ENCODE peak calls at places on chromosomes 6 and 20, in four cellular contexts. One of them, this sample, is unnamed.
A peak's percentile ranks its signal among the peaks of the same experiment; 100 is the strongest.

GRCh38 chr6:132481189-132481588 is 31.7 kb downstream of the STX7 start:
- DNase-seq in Calu3: no peak
- DNase-seq in NCI-H1930: no peak
- DNase-seq in stimulated activated CD4-positive, alpha-beta T cell treated with anti-CD3 and anti-CD28 coated beads, Interleukin-4, amount 100 ng/mL, for 24 hours: no peak
- DNase-seq in this sample: no peak

GRCh38 chr6:81326856-81327561 is 425.5 kb downstream of the TENT5A start:
- DNase-seq in Calu3: no peak
- DNase-seq in NCI-H1930: no peak
- DNase-seq in stimulated activated CD4-positive, alpha-beta T cell treated with anti-CD3 and anti-CD28 coated beads, Interleukin-4, amount 100 ng/mL, for 24 hours: no peak
- DNase-seq in this sample: no peak

GRCh38 chr6:136208783-136209182 is 41.3 kb downstream of the MTFR2 start:
- DNase-seq in Calu3: no peak
- DNase-seq in NCI-H1930: no peak
- DNase-seq in stimulated activated CD4-positive, alpha-beta T cell treated with anti-CD3 and anti-CD28 coated beads, Interleukin-4, amount 100 ng/mL, for 24 hours: no peak
- DNase-seq in this sample: no peak

GRCh38 chr6:11710221-11710836 is 68.3 kb downstream of the ADTRP start:
- DNase-seq in Calu3: no peak
- DNase-seq in NCI-H1930: no peak
- DNase-seq in stimulated activated CD4-positive, alpha-beta T cell treated with anti-CD3 and anti-CD28 coated beads, Interleukin-4, amount 100 ng/mL, for 24 hours: peak; percentile 74
- DNase-seq in this sample: peak; percentile 81

GRCh38 chr6:29425075-29425474 is 10.3 kb downstream of the OR12D1 start:
- DNase-seq in Calu3: no peak
- DNase-seq in NCI-H1930: no peak
- DNase-seq in stimulated activated CD4-positive, alpha-beta T cell treated with anti-CD3 and anti-CD28 coated beads, Interleukin-4, amount 100 ng/mL, for 24 hours: no peak
- DNase-seq in this sample: no peak

GRCh38 chr6:45548657-45549515 is 171.2 kb upstream of the SUPT3H start:
- DNase-seq in Calu3: no peak
- DNase-seq in NCI-H1930: no peak
- DNase-seq in stimulated activated CD4-positive, alpha-beta T cell treated with anti-CD3 and anti-CD28 coated beads, Interleukin-4, amount 100 ng/mL, for 24 hours: no peak
- DNase-seq in this sample: no peak

GRCh38 chr6:156820089-156820798 is 43.1 kb downstream of the ARID1B start:
- DNase-seq in Calu3: no peak
- DNase-seq in NCI-H1930: no peak
- DNase-seq in stimulated activated CD4-positive, alpha-beta T cell treated with anti-CD3 and anti-CD28 coated beads, Interleukin-4, amount 100 ng/mL, for 24 hours: no peak
- DNase-seq in this sample: no peak

GRCh38 chr6:100633096-100633766 is 168.5 kb upstream of the SIM1 start:
- DNase-seq in Calu3: peak; percentile 35
- DNase-seq in NCI-H1930: no peak
- DNase-seq in stimulated activated CD4-positive, alpha-beta T cell treated with anti-CD3 and anti-CD28 coated beads, Interleukin-4, amount 100 ng/mL, for 24 hours: no peak
- DNase-seq in this sample: no peak

GRCh38 chr20:15061955-15062354 is 724.5 kb upstream of the FLRT3 start:
- DNase-seq in Calu3: no peak
- DNase-seq in NCI-H1930: no peak
- DNase-seq in stimulated activated CD4-positive, alpha-beta T cell treated with anti-CD3 and anti-CD28 coated beads, Interleukin-4, amount 100 ng/mL, for 24 hours: no peak
- DNase-seq in this sample: no peak

GRCh38 chr20:48690888-48691287 is 136.9 kb downstream of the PREX1 start:
- DNase-seq in Calu3: peak; percentile 37
- DNase-seq in NCI-H1930: no peak
- DNase-seq in stimulated activated CD4-positive, alpha-beta T cell treated with anti-CD3 and anti-CD28 coated beads, Interleukin-4, amount 100 ng/mL, for 24 hours: no peak
- DNase-seq in this sample: no peak

GRCh38 chr6:150165020-150165702 is 22.3 kb downstream of the PPP1R14C start:
- DNase-seq in Calu3: no peak
- DNase-seq in NCI-H1930: no peak
- DNase-seq in stimulated activated CD4-positive, alpha-beta T cell treated with anti-CD3 and anti-CD28 coated beads, Interleukin-4, amount 100 ng/mL, for 24 hours: no peak
- DNase-seq in this sample: no peak

GRCh38 chr20:36988494-36988966 is 37.0 kb upstream of the SAMHD1 start:
- DNase-seq in Calu3: no peak
- DNase-seq in NCI-H1930: no peak
- DNase-seq in stimulated activated CD4-positive, alpha-beta T cell treated with anti-CD3 and anti-CD28 coated beads, Interleukin-4, amount 100 ng/mL, for 24 hours: no peak
- DNase-seq in this sample: no peak

GRCh38 chr20:45114465-45115385 is at the start of gene WFDC5:
- DNase-seq in Calu3: no peak
- DNase-seq in NCI-H1930: no peak
- DNase-seq in stimulated activated CD4-positive, alpha-beta T cell treated with anti-CD3 and anti-CD28 coated beads, Interleukin-4, amount 100 ng/mL, for 24 hours: no peak
- DNase-seq in this sample: no peak

GRCh38 chr20:62638055-62638570 is 4.2 kb upstream of the SLCO4A1 start:
- DNase-seq in Calu3: no peak
- DNase-seq in NCI-H1930: no peak
- DNase-seq in stimulated activated CD4-positive, alpha-beta T cell treated with anti-CD3 and anti-CD28 coated beads, Interleukin-4, amount 100 ng/mL, for 24 hours: no peak
- DNase-seq in this sample: no peak

GRCh38 chr6:159880412-159880811 is 10.4 kb upstream of the MAS1 start:
- DNase-seq in Calu3: no peak
- DNase-seq in NCI-H1930: no peak
- DNase-seq in stimulated activated CD4-positive, alpha-beta T cell treated with anti-CD3 and anti-CD28 coated beads, Interleukin-4, amount 100 ng/mL, for 24 hours: no peak
- DNase-seq in this sample: no peak

GRCh38 chr6:27250955-27251671 is 3.6 kb downstream of the PRSS16 start:
- DNase-seq in Calu3: peak; percentile 99
- DNase-seq in NCI-H1930: peak; percentile 86
- DNase-seq in stimulated activated CD4-positive, alpha-beta T cell treated with anti-CD3 and anti-CD28 coated beads, Interleukin-4, amount 100 ng/mL, for 24 hours: peak; percentile 67
- DNase-seq in this sample: peak; percentile 89

GRCh38 chr6:16633465-16633864 is 127.8 kb downstream of the ATXN1 start:
- DNase-seq in Calu3: no peak
- DNase-seq in NCI-H1930: no peak
- DNase-seq in stimulated activated CD4-positive, alpha-beta T cell treated with anti-CD3 and anti-CD28 coated beads, Interleukin-4, amount 100 ng/mL, for 24 hours: no peak
- DNase-seq in this sample: no peak

GRCh38 chr6:170292111-170292777 is 1.4 kb upstream of the DLL1 start:
- DNase-seq in Calu3: no peak
- DNase-seq in NCI-H1930: no peak
- DNase-seq in stimulated activated CD4-positive, alpha-beta T cell treated with anti-CD3 and anti-CD28 coated beads, Interleukin-4, amount 100 ng/mL, for 24 hours: no peak
- DNase-seq in this sample: peak; percentile 61

GRCh38 chr6:42690151-42690702 is 32.2 kb downstream of the PRPH2 start:
- DNase-seq in Calu3: no peak
- DNase-seq in NCI-H1930: no peak
- DNase-seq in stimulated activated CD4-positive, alpha-beta T cell treated with anti-CD3 and anti-CD28 coated beads, Interleukin-4, amount 100 ng/mL, for 24 hours: no peak
- DNase-seq in this sample: no peak

GRCh38 chr6:4055420-4056041 is 23.4 kb downstream of the FAM217A start:
- DNase-seq in Calu3: peak; percentile 11
- DNase-seq in NCI-H1930: no peak
- DNase-seq in stimulated activated CD4-positive, alpha-beta T cell treated with anti-CD3 and anti-CD28 coated beads, Interleukin-4, amount 100 ng/mL, for 24 hours: no peak
- DNase-seq in this sample: no peak

GRCh38 chr20:36624068-36624813 is 18.7 kb downstream of the RAB5IF start:
- DNase-seq in Calu3: peak; percentile 68
- DNase-seq in NCI-H1930: no peak
- DNase-seq in stimulated activated CD4-positive, alpha-beta T cell treated with anti-CD3 and anti-CD28 coated beads, Interleukin-4, amount 100 ng/mL, for 24 hours: no peak
- DNase-seq in this sample: no peak

GRCh38 chr6:129691709-129692108 is 18.3 kb downstream of the ARHGAP18 start:
- DNase-seq in Calu3: no peak
- DNase-seq in NCI-H1930: no peak
- DNase-seq in stimulated activated CD4-positive, alpha-beta T cell treated with anti-CD3 and anti-CD28 coated beads, Interleukin-4, amount 100 ng/mL, for 24 hours: no peak
- DNase-seq in this sample: no peak

GRCh38 chr6:167485186-167485978 is 160.5 kb downstream of the TTLL2 start:
- DNase-seq in Calu3: peak; percentile 32
- DNase-seq in NCI-H1930: no peak
- DNase-seq in stimulated activated CD4-positive, alpha-beta T cell treated with anti-CD3 and anti-CD28 coated beads, Interleukin-4, amount 100 ng/mL, for 24 hours: no peak
- DNase-seq in this sample: peak; percentile 36

GRCh38 chr6:114747995-114748625 is 405.3 kb upstream of the HS3ST5 start:
- DNase-seq in Calu3: peak; percentile 76
- DNase-seq in NCI-H1930: peak; percentile 3
- DNase-seq in stimulated activated CD4-positive, alpha-beta T cell treated with anti-CD3 and anti-CD28 coated beads, Interleukin-4, amount 100 ng/mL, for 24 hours: peak; percentile 5
- DNase-seq in this sample: no peak

GRCh38 chr6:73585566-73586415 is 65.0 kb upstream of the EEF1A1 start:
- DNase-seq in Calu3: peak; percentile 55
- DNase-seq in NCI-H1930: no peak
- DNase-seq in stimulated activated CD4-positive, alpha-beta T cell treated with anti-CD3 and anti-CD28 coated beads, Interleukin-4, amount 100 ng/mL, for 24 hours: peak; percentile 50
- DNase-seq in this sample: no peak

GRCh38 chr20:10550204-10551118 is 115.4 kb downstream of the SLX4IP start:
- DNase-seq in Calu3: no peak
- DNase-seq in NCI-H1930: no peak
- DNase-seq in stimulated activated CD4-positive, alpha-beta T cell treated with anti-CD3 and anti-CD28 coated beads, Interleukin-4, amount 100 ng/mL, for 24 hours: no peak
- DNase-seq in this sample: no peak

GRCh38 chr6:107827541-107827940 is 3.4 kb upstream of the SCML4 start:
- DNase-seq in Calu3: no peak
- DNase-seq in NCI-H1930: no peak
- DNase-seq in stimulated activated CD4-positive, alpha-beta T cell treated with anti-CD3 and anti-CD28 coated beads, Interleukin-4, amount 100 ng/mL, for 24 hours: peak; percentile 32
- DNase-seq in this sample: no peak

GRCh38 chr6:43052842-43053544 is 658 bp downstream of the CUL7 start:
- DNase-seq in Calu3: no peak
- DNase-seq in NCI-H1930: no peak
- DNase-seq in stimulated activated CD4-positive, alpha-beta T cell treated with anti-CD3 and anti-CD28 coated beads, Interleukin-4, amount 100 ng/mL, for 24 hours: peak; percentile 23
- DNase-seq in this sample: no peak

GRCh38 chr20:51563597-51564332 is 21.2 kb upstream of the NFATC2 start:
- DNase-seq in Calu3: peak; percentile 79
- DNase-seq in NCI-H1930: no peak
- DNase-seq in stimulated activated CD4-positive, alpha-beta T cell treated with anti-CD3 and anti-CD28 coated beads, Interleukin-4, amount 100 ng/mL, for 24 hours: no peak
- DNase-seq in this sample: peak; percentile 68

GRCh38 chr6:78746457-78746856 is 120.9 kb upstream of the IRAK1BP1 start:
- DNase-seq in Calu3: no peak
- DNase-seq in NCI-H1930: no peak
- DNase-seq in stimulated activated CD4-positive, alpha-beta T cell treated with anti-CD3 and anti-CD28 coated beads, Interleukin-4, amount 100 ng/mL, for 24 hours: no peak
- DNase-seq in this sample: no peak

GRCh38 chr6:82877213-82878195 is 188.1 kb downstream of the UBE3D start:
- DNase-seq in Calu3: no peak
- DNase-seq in NCI-H1930: no peak
- DNase-seq in stimulated activated CD4-positive, alpha-beta T cell treated with anti-CD3 and anti-CD28 coated beads, Interleukin-4, amount 100 ng/mL, for 24 hours: no peak
- DNase-seq in this sample: no peak

GRCh38 chr6:107345398-107345797 is 114.0 kb downstream of the PDSS2 start:
- DNase-seq in Calu3: no peak
- DNase-seq in NCI-H1930: no peak
- DNase-seq in stimulated activated CD4-positive, alpha-beta T cell treated with anti-CD3 and anti-CD28 coated beads, Interleukin-4, amount 100 ng/mL, for 24 hours: no peak
- DNase-seq in this sample: no peak

GRCh38 chr6:140091895-140092294 is 717.4 kb upstream of the CITED2 start:
- DNase-seq in Calu3: no peak
- DNase-seq in NCI-H1930: no peak
- DNase-seq in stimulated activated CD4-positive, alpha-beta T cell treated with anti-CD3 and anti-CD28 coated beads, Interleukin-4, amount 100 ng/mL, for 24 hours: no peak
- DNase-seq in this sample: no peak

GRCh38 chr6:127305741-127306140 is 37.7 kb downstream of the ECHDC1 start:
- DNase-seq in Calu3: no peak
- DNase-seq in NCI-H1930: no peak
- DNase-seq in stimulated activated CD4-positive, alpha-beta T cell treated with anti-CD3 and anti-CD28 coated beads, Interleukin-4, amount 100 ng/mL, for 24 hours: no peak
- DNase-seq in this sample: no peak

GRCh38 chr20:61790116-61790827 is 275.4 kb downstream of the TAF4 start:
- DNase-seq in Calu3: no peak
- DNase-seq in NCI-H1930: no peak
- DNase-seq in stimulated activated CD4-positive, alpha-beta T cell treated with anti-CD3 and anti-CD28 coated beads, Interleukin-4, amount 100 ng/mL, for 24 hours: no peak
- DNase-seq in this sample: no peak

GRCh38 chr6:30654798-30655742 is 8.1 kb downstream of the C6orf136 start:
- DNase-seq in Calu3: no peak
- DNase-seq in NCI-H1930: no peak
- DNase-seq in stimulated activated CD4-positive, alpha-beta T cell treated with anti-CD3 and anti-CD28 coated beads, Interleukin-4, amount 100 ng/mL, for 24 hours: no peak
- DNase-seq in this sample: no peak

GRCh38 chr20:7710440-7710839 is 229.8 kb downstream of the HAO1 start:
- DNase-seq in Calu3: no peak
- DNase-seq in NCI-H1930: peak; percentile 40
- DNase-seq in stimulated activated CD4-positive, alpha-beta T cell treated with anti-CD3 and anti-CD28 coated beads, Interleukin-4, amount 100 ng/mL, for 24 hours: no peak
- DNase-seq in this sample: no peak

GRCh38 chr6:47209632-47210031 is 100.1 kb downstream of the TNFRSF21 start:
- DNase-seq in Calu3: no peak
- DNase-seq in NCI-H1930: no peak
- DNase-seq in stimulated activated CD4-positive, alpha-beta T cell treated with anti-CD3 and anti-CD28 coated beads, Interleukin-4, amount 100 ng/mL, for 24 hours: no peak
- DNase-seq in this sample: no peak

This sample was measured in activated effector memory CD4-positive, alpha-beta T cell treated with anti-CD3 and anti-CD28 coated beads, Interleukin-2, amount 50 U/mL, for 16 hours.